ENCODE peak calls at places on chromosome 15, in ten cellular contexts. One of them, this sample, is unnamed.
A peak's percentile ranks its signal among the peaks of the same experiment; 100 is the strongest.

GRCh38 chr15:67534360-67534759 is 8.1 kb upstream of the MAP2K5 start:
- DNase-seq in transverse colon: no peak
- DNase-seq in mucosa of descending colon: no peak
- DNase-seq in psoas muscle: no peak
- DNase-seq in uterus: no peak
- DNase-seq in A549: no peak
- DNase-seq in heart left ventricle: no peak
- DNase-seq in RWPE2: no peak
- DNase-seq in esophagus muscularis mucosa: no peak
- DNase-seq in left lung: no peak
- DNase-seq in this sample: no peak

GRCh38 chr15:73273181-73274002 is 95.4 kb downstream of the HCN4 start:
- DNase-seq in transverse colon: peak; percentile 39
- DNase-seq in mucosa of descending colon: no peak
- DNase-seq in psoas muscle: peak; percentile 53
- DNase-seq in uterus: peak; percentile 49
- DNase-seq in A549: peak; percentile 68
- DNase-seq in heart left ventricle: peak; percentile 38
- DNase-seq in RWPE2: no peak
- DNase-seq in esophagus muscularis mucosa: no peak
- DNase-seq in left lung: no peak
- DNase-seq in this sample: peak; percentile 25

GRCh38 chr15:39018966-39019365 is 454.4 kb upstream of the RASGRP1 start:
- DNase-seq in transverse colon: no peak
- DNase-seq in mucosa of descending colon: no peak
- DNase-seq in psoas muscle: no peak
- DNase-seq in uterus: no peak
- DNase-seq in A549: no peak
- DNase-seq in heart left ventricle: no peak
- DNase-seq in RWPE2: no peak
- DNase-seq in esophagus muscularis mucosa: no peak
- DNase-seq in left lung: no peak
- DNase-seq in this sample: no peak

GRCh38 chr15:41773729-41774061 is 589 bp upstream of the MAPKBP1 start:
- DNase-seq in transverse colon: no peak
- DNase-seq in mucosa of descending colon: no peak
- DNase-seq in psoas muscle: no peak
- DNase-seq in uterus: no peak
- DNase-seq in A549: no peak
- DNase-seq in heart left ventricle: no peak
- DNase-seq in RWPE2: no peak
- DNase-seq in esophagus muscularis mucosa: no peak
- DNase-seq in left lung: no peak
- DNase-seq in this sample: no peak

GRCh38 chr15:42919794-42920280 is 741 bp downstream of the TTBK2 start:
- DNase-seq in transverse colon: peak; percentile 12
- DNase-seq in mucosa of descending colon: no peak
- DNase-seq in psoas muscle: no peak
- DNase-seq in uterus: no peak
- DNase-seq in A549: peak; percentile 17
- DNase-seq in heart left ventricle: no peak
- DNase-seq in RWPE2: no peak
- DNase-seq in esophagus muscularis mucosa: no peak
- DNase-seq in left lung: no peak
- DNase-seq in this sample: no peak

GRCh38 chr15:75061272-75061671 is 37.9 kb downstream of the PPCDC start:
- DNase-seq in transverse colon: no peak
- DNase-seq in mucosa of descending colon: no peak
- DNase-seq in psoas muscle: no peak
- DNase-seq in uterus: no peak
- DNase-seq in A549: no peak
- DNase-seq in heart left ventricle: no peak
- DNase-seq in RWPE2: no peak
- DNase-seq in esophagus muscularis mucosa: no peak
- DNase-seq in left lung: no peak
- DNase-seq in this sample: no peak

GRCh38 chr15:87369269-87369668 is 887.3 kb downstream of the NTRK3 start:
- DNase-seq in transverse colon: no peak
- DNase-seq in mucosa of descending colon: no peak
- DNase-seq in psoas muscle: no peak
- DNase-seq in uterus: no peak
- DNase-seq in A549: peak; percentile 47
- DNase-seq in heart left ventricle: no peak
- DNase-seq in RWPE2: no peak
- DNase-seq in esophagus muscularis mucosa: no peak
- DNase-seq in left lung: no peak
- DNase-seq in this sample: no peak

GRCh38 chr15:76006136-76006778 is 6.0 kb downstream of the NRG4 start:
- DNase-seq in transverse colon: no peak
- DNase-seq in mucosa of descending colon: no peak
- DNase-seq in psoas muscle: no peak
- DNase-seq in uterus: no peak
- DNase-seq in A549: no peak
- DNase-seq in heart left ventricle: no peak
- DNase-seq in RWPE2: no peak
- DNase-seq in esophagus muscularis mucosa: no peak
- DNase-seq in left lung: no peak
- DNase-seq in this sample: no peak

GRCh38 chr15:33027636-33028035 is 166.9 kb downstream of the FMN1 start:
- DNase-seq in transverse colon: no peak
- DNase-seq in mucosa of descending colon: no peak
- DNase-seq in psoas muscle: no peak
- DNase-seq in uterus: no peak
- DNase-seq in A549: no peak
- DNase-seq in heart left ventricle: no peak
- DNase-seq in RWPE2: no peak
- DNase-seq in esophagus muscularis mucosa: no peak
- DNase-seq in left lung: no peak
- DNase-seq in this sample: no peak

GRCh38 chr15:84970832-84971231 is 10.8 kb upstream of the PDE8A start:
- DNase-seq in transverse colon: no peak
- DNase-seq in mucosa of descending colon: no peak
- DNase-seq in psoas muscle: no peak
- DNase-seq in uterus: no peak
- DNase-seq in A549: no peak
- DNase-seq in heart left ventricle: no peak
- DNase-seq in RWPE2: no peak
- DNase-seq in esophagus muscularis mucosa: no peak
- DNase-seq in left lung: no peak
- DNase-seq in this sample: no peak

GRCh38 chr15:45023659-45024320 is 795 bp downstream of the SORD start:
- DNase-seq in transverse colon: no peak
- DNase-seq in mucosa of descending colon: no peak
- DNase-seq in psoas muscle: no peak
- DNase-seq in uterus: no peak
- DNase-seq in A549: peak; percentile 1
- DNase-seq in heart left ventricle: no peak
- DNase-seq in RWPE2: no peak
- DNase-seq in esophagus muscularis mucosa: no peak
- DNase-seq in left lung: no peak
- DNase-seq in this sample: no peak

GRCh38 chr15:51094606-51095569 is at the start of gene TNFAIP8L3:
- DNase-seq in transverse colon: peak; percentile 50
- DNase-seq in mucosa of descending colon: peak; percentile 69
- DNase-seq in psoas muscle: peak; percentile 50
- DNase-seq in uterus: peak; percentile 62
- DNase-seq in A549: no peak
- DNase-seq in heart left ventricle: peak; percentile 35
- DNase-seq in RWPE2: no peak
- DNase-seq in esophagus muscularis mucosa: peak; percentile 91
- DNase-seq in left lung: peak; percentile 80
- DNase-seq in this sample: no peak

GRCh38 chr15:45187894-45188830 is at the start of gene SHF:
- DNase-seq in transverse colon: peak; percentile 71
- DNase-seq in mucosa of descending colon: peak; percentile 69
- DNase-seq in psoas muscle: peak; percentile 74
- DNase-seq in uterus: peak; percentile 86
- DNase-seq in A549: peak; percentile 18
- DNase-seq in heart left ventricle: peak; percentile 79
- DNase-seq in RWPE2: no peak
- DNase-seq in esophagus muscularis mucosa: no peak
- DNase-seq in left lung: no peak
- DNase-seq in this sample: peak; percentile 47

GRCh38 chr15:71716990-71717389 is 93.4 kb upstream of the NR2E3 start:
- DNase-seq in transverse colon: no peak
- DNase-seq in mucosa of descending colon: no peak
- DNase-seq in psoas muscle: no peak
- DNase-seq in uterus: no peak
- DNase-seq in A549: no peak
- DNase-seq in heart left ventricle: no peak
- DNase-seq in RWPE2: no peak
- DNase-seq in esophagus muscularis mucosa: no peak
- DNase-seq in left lung: no peak
- DNase-seq in this sample: no peak

GRCh38 chr15:60528530-60528929 is 49.6 kb upstream of the ICE2 start:
- DNase-seq in transverse colon: no peak
- DNase-seq in mucosa of descending colon: no peak
- DNase-seq in psoas muscle: no peak
- DNase-seq in uterus: no peak
- DNase-seq in A549: peak; percentile 21
- DNase-seq in heart left ventricle: no peak
- DNase-seq in RWPE2: no peak
- DNase-seq in esophagus muscularis mucosa: no peak
- DNase-seq in left lung: no peak
- DNase-seq in this sample: no peak

GRCh38 chr15:99253381-99254090 is 2.3 kb downstream of the LRRC28 start:
- DNase-seq in transverse colon: no peak
- DNase-seq in mucosa of descending colon: no peak
- DNase-seq in psoas muscle: no peak
- DNase-seq in uterus: no peak
- DNase-seq in A549: no peak
- DNase-seq in heart left ventricle: no peak
- DNase-seq in RWPE2: no peak
- DNase-seq in esophagus muscularis mucosa: no peak
- DNase-seq in left lung: no peak
- DNase-seq in this sample: no peak

GRCh38 chr15:62212746-62213145 is 47.7 kb upstream of the C2CD4B start:
- DNase-seq in transverse colon: no peak
- DNase-seq in mucosa of descending colon: no peak
- DNase-seq in psoas muscle: no peak
- DNase-seq in uterus: no peak
- DNase-seq in A549: no peak
- DNase-seq in heart left ventricle: no peak
- DNase-seq in RWPE2: no peak
- DNase-seq in esophagus muscularis mucosa: peak; percentile 57
- DNase-seq in left lung: no peak
- DNase-seq in this sample: no peak

GRCh38 chr15:101028772-101029438 is 109.7 kb downstream of the LRRK1 start:
- DNase-seq in transverse colon: peak; percentile 4
- DNase-seq in mucosa of descending colon: peak; percentile 16
- DNase-seq in psoas muscle: no peak
- DNase-seq in uterus: peak; percentile 9
- DNase-seq in A549: no peak
- DNase-seq in heart left ventricle: no peak
- DNase-seq in RWPE2: peak; percentile 64
- DNase-seq in esophagus muscularis mucosa: peak; percentile 60
- DNase-seq in left lung: no peak
- DNase-seq in this sample: no peak

GRCh38 chr15:90264649-90265048 is 823 bp upstream of the NGRN start:
- DNase-seq in transverse colon: peak; percentile 73
- DNase-seq in mucosa of descending colon: peak; percentile 68
- DNase-seq in psoas muscle: peak; percentile 60
- DNase-seq in uterus: no peak
- DNase-seq in A549: peak; percentile 36
- DNase-seq in heart left ventricle: no peak
- DNase-seq in RWPE2: no peak
- DNase-seq in esophagus muscularis mucosa: no peak
- DNase-seq in left lung: no peak
- DNase-seq in this sample: no peak

GRCh38 chr15:40749151-40749630 is 5.9 kb downstream of the RMDN3 start:
- DNase-seq in transverse colon: no peak
- DNase-seq in mucosa of descending colon: no peak
- DNase-seq in psoas muscle: no peak
- DNase-seq in uterus: no peak
- DNase-seq in A549: no peak
- DNase-seq in heart left ventricle: no peak
- DNase-seq in RWPE2: no peak
- DNase-seq in esophagus muscularis mucosa: no peak
- DNase-seq in left lung: no peak
- DNase-seq in this sample: no peak
- H3K4me1 ChIP-seq in transverse colon: peaks cover 9% of the 10 kb centered on the region
- H3K4me1 ChIP-seq in mucosa of descending colon: peaks cover 19% of the 10 kb centered on the region
- H3K4me1 ChIP-seq in psoas muscle: peaks cover 17% of the 10 kb centered on the region
- H3K4me1 ChIP-seq in uterus: no peaks in the 10 kb centered on the region
- H3K4me1 ChIP-seq in A549: peaks cover 5% of the 10 kb centered on the region
- H3K4me1 ChIP-seq in heart left ventricle: peaks cover 9% of the 10 kb centered on the region
- H3K4me1 ChIP-seq in RWPE2: peaks cover 2% of the 10 kb centered on the region
- H3K4me1 ChIP-seq in esophagus muscularis mucosa: peaks cover 17% of the 10 kb centered on the region
- H3K4me1 ChIP-seq in left lung: no peaks in the 10 kb centered on the region
- H3K4me1 ChIP-seq in this sample: peaks cover 17% of the 10 kb centered on the region

GRCh38 chr15:20349774-20350498 is 191.7 kb downstream of the GOLGA6L6 start:
- DNase-seq in transverse colon: no peak
- DNase-seq in mucosa of descending colon: peak; percentile 26
- DNase-seq in psoas muscle: peak; percentile 59
- DNase-seq in uterus: peak; percentile 14
- DNase-seq in A549: peak; percentile 9
- DNase-seq in heart left ventricle: peak; percentile 20
- DNase-seq in RWPE2: peak; percentile 80
- DNase-seq in esophagus muscularis mucosa: no peak
- DNase-seq in left lung: peak; percentile 90
- DNase-seq in this sample: no peak
- H3K9me3 ChIP-seq in transverse colon: peaks cover 15% of the 10 kb centered on the region
- H3K9me3 ChIP-seq in mucosa of descending colon: peaks cover 93% of the 10 kb centered on the region
- H3K9me3 ChIP-seq in psoas muscle: no peaks in the 10 kb centered on the region
- H3K9me3 ChIP-seq in uterus: no peaks in the 10 kb centered on the region
- H3K9me3 ChIP-seq in A549: peaks cover 48% of the 10 kb centered on the region
- H3K9me3 ChIP-seq in heart left ventricle: no peaks in the 10 kb centered on the region
- H3K9me3 ChIP-seq in RWPE2: no peaks in the 10 kb centered on the region
- H3K9me3 ChIP-seq in esophagus muscularis mucosa: peaks cover 12% of the 10 kb centered on the region
- H3K9me3 ChIP-seq in left lung: peaks cover 16% of the 10 kb centered on the region
- H3K9me3 ChIP-seq in this sample: no peaks in the 10 kb centered on the region

GRCh38 chr15:63240136-63240535 is 37.3 kb upstream of the APH1B start:
- DNase-seq in transverse colon: no peak
- DNase-seq in mucosa of descending colon: no peak
- DNase-seq in psoas muscle: no peak
- DNase-seq in uterus: no peak
- DNase-seq in A549: no peak
- DNase-seq in heart left ventricle: no peak
- DNase-seq in RWPE2: no peak
- DNase-seq in esophagus muscularis mucosa: no peak
- DNase-seq in left lung: no peak
- DNase-seq in this sample: no peak
- H3K4me1 ChIP-seq in transverse colon: peaks cover 7% of the 10 kb centered on the region
- H3K4me1 ChIP-seq in mucosa of descending colon: no peaks in the 10 kb centered on the region
- H3K4me1 ChIP-seq in psoas muscle: peaks cover 17% of the 10 kb centered on the region
- H3K4me1 ChIP-seq in uterus: no peaks in the 10 kb centered on the region
- H3K4me1 ChIP-seq in A549: peaks cover 21% of the 10 kb centered on the region
- H3K4me1 ChIP-seq in heart left ventricle: peaks cover 24% of the 10 kb centered on the region
- H3K4me1 ChIP-seq in RWPE2: peaks cover 54% of the 10 kb centered on the region
- H3K4me1 ChIP-seq in esophagus muscularis mucosa: peaks cover 64% of the 10 kb centered on the region
- H3K4me1 ChIP-seq in left lung: peaks cover 23% of the 10 kb centered on the region
- H3K4me1 ChIP-seq in this sample: peaks cover 34% of the 10 kb centered on the region

DNA sequence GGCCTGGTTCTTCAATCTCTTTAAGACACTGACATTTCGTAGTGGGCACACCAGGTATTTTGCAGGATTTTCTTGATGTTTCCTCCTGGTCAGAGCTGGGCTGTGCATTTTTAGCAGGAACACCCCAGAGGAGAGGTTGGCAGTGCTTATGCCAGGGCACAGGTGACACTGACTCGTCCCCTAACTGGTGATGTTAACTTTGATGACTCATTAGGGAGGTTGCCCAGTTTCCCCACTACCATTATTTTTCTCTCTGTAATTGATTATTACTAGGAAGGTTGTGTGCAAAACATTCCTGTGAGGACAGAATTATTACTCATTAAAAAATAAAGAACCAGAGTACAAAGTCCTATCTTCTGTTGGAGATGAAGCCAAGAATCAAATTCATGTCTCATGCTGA is 394.5 kb downstream of the GABRG3 start:
- DNase-seq in transverse colon: no peak
- DNase-seq in mucosa of descending colon: no peak
- DNase-seq in psoas muscle: no peak
- DNase-seq in uterus: no peak
- DNase-seq in A549: no peak
- DNase-seq in heart left ventricle: no peak
- DNase-seq in RWPE2: no peak
- DNase-seq in esophagus muscularis mucosa: no peak
- DNase-seq in left lung: no peak
- DNase-seq in this sample: no peak
- H3K9me3 ChIP-seq in transverse colon: no peaks in the 10 kb centered on the region
- H3K9me3 ChIP-seq in mucosa of descending colon: peaks cover 60% of the 10 kb centered on the region
- H3K9me3 ChIP-seq in psoas muscle: no peaks in the 10 kb centered on the region
- H3K9me3 ChIP-seq in uterus: no peaks in the 10 kb centered on the region
- H3K9me3 ChIP-seq in A549: no peaks in the 10 kb centered on the region
- H3K9me3 ChIP-seq in heart left ventricle: no peaks in the 10 kb centered on the region
- H3K9me3 ChIP-seq in RWPE2: no peaks in the 10 kb centered on the region
- H3K9me3 ChIP-seq in esophagus muscularis mucosa: no peaks in the 10 kb centered on the region
- H3K9me3 ChIP-seq in left lung: no peaks in the 10 kb centered on the region
- H3K9me3 ChIP-seq in this sample: no peaks in the 10 kb centered on the region

This sample was measured in CD8-positive, alpha-beta memory T cell.